ENCODE peak calls at places on chromosomes 4 and X, in ten cellular contexts. One of them, this sample, is unnamed.

GRCh38 chrX:12999422-12999821 is 24.5 kb downstream of the TMSB4X start:
- DNase-seq in K562: no peak
- DNase-seq in endothelial cell: no peak
- DNase-seq in PC-3: no peak
- DNase-seq in CD8-positive, alpha-beta T cell: peak
- DNase-seq in activated CD8-positive, alpha-beta T cell treated with anti-CD3 and anti-CD28 coated beads for 36 hours: peak
- DNase-seq in Caco-2: no peak
- DNase-seq in cardiac muscle cell: no peak
- DNase-seq in upper lobe of right lung: no peak
- DNase-seq in GM13977: no peak
- DNase-seq in this sample: no peak

GRCh38 chrX:151515233-151515632 is 48.2 kb upstream of the PASD1 start:
- DNase-seq in K562: peak
- DNase-seq in endothelial cell: no peak
- DNase-seq in PC-3: no peak
- DNase-seq in CD8-positive, alpha-beta T cell: no peak
- DNase-seq in activated CD8-positive, alpha-beta T cell treated with anti-CD3 and anti-CD28 coated beads for 36 hours: no peak
- DNase-seq in Caco-2: no peak
- DNase-seq in cardiac muscle cell: no peak
- DNase-seq in upper lobe of right lung: no peak
- DNase-seq in GM13977: no peak
- DNase-seq in this sample: no peak

GRCh38 chr4:70531981-70532380 is 13.6 kb downstream of the AMTN start:
- DNase-seq in K562: no peak
- DNase-seq in endothelial cell: no peak
- DNase-seq in PC-3: peak
- DNase-seq in CD8-positive, alpha-beta T cell: no peak
- DNase-seq in activated CD8-positive, alpha-beta T cell treated with anti-CD3 and anti-CD28 coated beads for 36 hours: no peak
- DNase-seq in Caco-2: no peak
- DNase-seq in cardiac muscle cell: no peak
- DNase-seq in upper lobe of right lung: no peak
- DNase-seq in GM13977: no peak
- DNase-seq in this sample: no peak

GRCh38 chrX:41377624-41378023 is 43.7 kb downstream of the DDX3X start:
- DNase-seq in K562: no peak
- DNase-seq in endothelial cell: no peak
- DNase-seq in PC-3: no peak
- DNase-seq in CD8-positive, alpha-beta T cell: no peak
- DNase-seq in activated CD8-positive, alpha-beta T cell treated with anti-CD3 and anti-CD28 coated beads for 36 hours: peak
- DNase-seq in Caco-2: no peak
- DNase-seq in cardiac muscle cell: no peak
- DNase-seq in upper lobe of right lung: no peak
- DNase-seq in GM13977: peak
- DNase-seq in this sample: no peak

GRCh38 chr4:46946914-46947313 is 37.9 kb upstream of the COX7B2 start:
- DNase-seq in K562: no peak
- DNase-seq in endothelial cell: no peak
- DNase-seq in PC-3: no peak
- DNase-seq in CD8-positive, alpha-beta T cell: no peak
- DNase-seq in activated CD8-positive, alpha-beta T cell treated with anti-CD3 and anti-CD28 coated beads for 36 hours: no peak
- DNase-seq in Caco-2: no peak
- DNase-seq in cardiac muscle cell: no peak
- DNase-seq in upper lobe of right lung: no peak
- DNase-seq in GM13977: no peak
- DNase-seq in this sample: no peak

GRCh38 chrX:153525451-153525850 is 8.0 kb downstream of the ATP2B3 start:
- DNase-seq in K562: no peak
- DNase-seq in endothelial cell: no peak
- DNase-seq in PC-3: no peak
- DNase-seq in CD8-positive, alpha-beta T cell: no peak
- DNase-seq in activated CD8-positive, alpha-beta T cell treated with anti-CD3 and anti-CD28 coated beads for 36 hours: no peak
- DNase-seq in Caco-2: no peak
- DNase-seq in cardiac muscle cell: no peak
- DNase-seq in upper lobe of right lung: no peak
- DNase-seq in GM13977: no peak
- DNase-seq in this sample: no peak

GRCh38 chr4:137610960-137611359 is 78.7 kb upstream of the PCDH18 start:
- DNase-seq in K562: no peak
- DNase-seq in endothelial cell: peak
- DNase-seq in PC-3: peak
- DNase-seq in CD8-positive, alpha-beta T cell: no peak
- DNase-seq in activated CD8-positive, alpha-beta T cell treated with anti-CD3 and anti-CD28 coated beads for 36 hours: no peak
- DNase-seq in Caco-2: no peak
- DNase-seq in cardiac muscle cell: peak
- DNase-seq in upper lobe of right lung: no peak
- DNase-seq in GM13977: no peak
- DNase-seq in this sample: no peak

GRCh38 chr4:150302553-150302952 is 224.3 kb downstream of the DCLK2 start:
- DNase-seq in K562: peak
- DNase-seq in endothelial cell: no peak
- DNase-seq in PC-3: peak
- DNase-seq in CD8-positive, alpha-beta T cell: no peak
- DNase-seq in activated CD8-positive, alpha-beta T cell treated with anti-CD3 and anti-CD28 coated beads for 36 hours: peak
- DNase-seq in Caco-2: peak
- DNase-seq in cardiac muscle cell: no peak
- DNase-seq in upper lobe of right lung: no peak
- DNase-seq in GM13977: no peak
- DNase-seq in this sample: peak

DNA sequence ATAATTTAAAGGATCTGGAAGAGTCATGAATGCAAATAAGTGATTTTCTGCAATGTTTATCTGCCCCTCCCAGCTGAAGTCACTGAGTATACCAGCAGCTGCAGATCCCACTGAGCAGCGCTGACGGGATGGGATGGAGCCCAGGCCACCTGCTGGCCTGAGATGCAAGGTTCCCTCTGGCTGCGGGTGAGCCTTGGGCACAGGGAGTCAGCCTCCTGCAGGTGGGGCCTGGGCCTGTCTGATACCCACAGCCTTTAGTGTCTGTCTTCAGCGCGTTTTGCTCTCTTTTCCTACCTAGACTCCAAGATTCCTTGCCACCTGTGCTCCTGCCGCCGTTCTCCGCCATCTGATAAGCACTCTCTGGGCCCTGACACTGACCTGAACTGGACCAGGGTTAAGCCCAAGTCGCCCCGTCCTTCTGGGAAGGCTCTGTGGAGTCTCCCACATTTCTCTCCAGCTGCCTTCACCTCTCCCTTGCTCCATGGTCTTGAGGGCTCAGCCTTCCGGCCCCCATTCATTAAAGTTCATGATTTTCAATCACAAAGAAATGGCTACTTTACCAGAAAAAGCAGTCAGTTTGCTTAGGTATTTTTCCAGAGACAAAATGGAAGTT is 223.1 kb upstream of the FAT1 start:
- DNase-seq in K562: peak
- DNase-seq in endothelial cell: peak
- DNase-seq in PC-3: peak
- DNase-seq in CD8-positive, alpha-beta T cell: no peak
- DNase-seq in activated CD8-positive, alpha-beta T cell treated with anti-CD3 and anti-CD28 coated beads for 36 hours: no peak
- DNase-seq in Caco-2: peak
- DNase-seq in cardiac muscle cell: peak
- DNase-seq in upper lobe of right lung: no peak
- DNase-seq in GM13977: no peak
- DNase-seq in this sample: no peak
- TF ChIP-seq CTCF in K562: peak
- TF ChIP-seq CTCF in endothelial cell: peak
- TF ChIP-seq CTCF in PC-3: peak
- TF ChIP-seq CTCF in CD8-positive, alpha-beta T cell: no peak
- TF ChIP-seq CTCF in activated CD8-positive, alpha-beta T cell treated with anti-CD3 and anti-CD28 coated beads for 36 hours: no peak
- TF ChIP-seq CTCF in Caco-2: peak
- TF ChIP-seq CTCF in cardiac muscle cell: peak
- TF ChIP-seq CTCF in upper lobe of right lung: no peak
- TF ChIP-seq CTCF in GM13977: no peak
- TF ChIP-seq CTCF in this sample: no peak

GRCh38 chr4:116930329-116930728 is 155.0 kb downstream of the TRAM1L1 start:
- DNase-seq in K562: no peak
- DNase-seq in endothelial cell: no peak
- DNase-seq in PC-3: no peak
- DNase-seq in CD8-positive, alpha-beta T cell: no peak
- DNase-seq in activated CD8-positive, alpha-beta T cell treated with anti-CD3 and anti-CD28 coated beads for 36 hours: no peak
- DNase-seq in Caco-2: no peak
- DNase-seq in cardiac muscle cell: no peak
- DNase-seq in upper lobe of right lung: no peak
- DNase-seq in GM13977: no peak
- DNase-seq in this sample: no peak

GRCh38 chr4:116925900-116926457 is 159.4 kb downstream of the TRAM1L1 start:
- DNase-seq in K562: no peak
- DNase-seq in endothelial cell: peak
- DNase-seq in PC-3: no peak
- DNase-seq in CD8-positive, alpha-beta T cell: no peak
- DNase-seq in activated CD8-positive, alpha-beta T cell treated with anti-CD3 and anti-CD28 coated beads for 36 hours: no peak
- DNase-seq in Caco-2: no peak
- DNase-seq in cardiac muscle cell: peak
- DNase-seq in upper lobe of right lung: peak
- DNase-seq in GM13977: no peak
- DNase-seq in this sample: peak

GRCh38 chr4:116923389-116923788 is 162.0 kb downstream of the TRAM1L1 start:
- DNase-seq in K562: no peak
- DNase-seq in endothelial cell: no peak
- DNase-seq in PC-3: no peak
- DNase-seq in CD8-positive, alpha-beta T cell: no peak
- DNase-seq in activated CD8-positive, alpha-beta T cell treated with anti-CD3 and anti-CD28 coated beads for 36 hours: no peak
- DNase-seq in Caco-2: no peak
- DNase-seq in cardiac muscle cell: no peak
- DNase-seq in upper lobe of right lung: no peak
- DNase-seq in GM13977: no peak
- DNase-seq in this sample: no peak

DNA sequence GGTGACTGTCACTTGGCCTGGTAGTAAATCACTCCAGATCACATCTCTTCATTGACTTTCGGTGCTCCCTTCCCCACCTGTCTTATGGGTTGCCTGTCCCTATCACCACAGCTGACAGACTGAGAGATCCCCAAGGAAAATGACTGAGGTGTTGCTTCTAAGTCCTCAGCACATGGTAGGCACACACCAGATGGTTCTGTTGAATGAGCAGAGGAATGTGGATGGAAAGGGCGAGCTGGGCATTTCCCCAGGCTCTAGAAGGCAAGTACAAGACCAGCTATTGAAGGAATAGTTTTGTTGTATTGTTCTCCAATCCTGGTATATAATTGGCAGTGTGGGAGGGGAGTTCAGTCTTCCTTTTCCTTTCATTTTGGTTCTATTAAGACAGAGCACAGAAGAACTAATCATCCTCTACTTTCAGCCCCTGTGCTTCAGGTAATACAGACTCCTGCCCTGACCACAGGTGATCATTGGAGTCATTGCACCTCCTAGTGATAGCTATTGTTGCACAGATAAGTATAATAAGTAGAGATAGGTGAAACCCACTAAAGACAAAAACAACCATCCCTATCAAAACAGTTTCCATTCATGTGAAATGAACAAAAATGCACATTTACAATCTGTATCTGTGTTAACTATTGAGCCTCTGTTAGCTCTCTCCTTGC is 158.6 kb downstream of the TRAM1L1 start:
- DNase-seq in K562: no peak
- DNase-seq in endothelial cell: no peak
- DNase-seq in PC-3: no peak
- DNase-seq in CD8-positive, alpha-beta T cell: no peak
- DNase-seq in activated CD8-positive, alpha-beta T cell treated with anti-CD3 and anti-CD28 coated beads for 36 hours: no peak
- DNase-seq in Caco-2: no peak
- DNase-seq in cardiac muscle cell: no peak
- DNase-seq in upper lobe of right lung: no peak
- DNase-seq in GM13977: no peak
- DNase-seq in this sample: peak
- TF ChIP-seq CTCF in K562: no peak
- TF ChIP-seq CTCF in endothelial cell: no peak
- TF ChIP-seq CTCF in PC-3: no peak
- TF ChIP-seq CTCF in CD8-positive, alpha-beta T cell: no peak
- TF ChIP-seq CTCF in activated CD8-positive, alpha-beta T cell treated with anti-CD3 and anti-CD28 coated beads for 36 hours: no peak
- TF ChIP-seq CTCF in Caco-2: no peak
- TF ChIP-seq CTCF in cardiac muscle cell: no peak
- TF ChIP-seq CTCF in upper lobe of right lung: no peak
- TF ChIP-seq CTCF in GM13977: no peak
- TF ChIP-seq CTCF in this sample: no peak

GRCh38 chr4:109826719-109827118 is 1.1 kb upstream of the RRH start:
- DNase-seq in K562: peak
- DNase-seq in endothelial cell: no peak
- DNase-seq in PC-3: peak
- DNase-seq in CD8-positive, alpha-beta T cell: no peak
- DNase-seq in activated CD8-positive, alpha-beta T cell treated with anti-CD3 and anti-CD28 coated beads for 36 hours: no peak
- DNase-seq in Caco-2: no peak
- DNase-seq in cardiac muscle cell: peak
- DNase-seq in upper lobe of right lung: no peak
- DNase-seq in GM13977: peak
- DNase-seq in this sample: peak
- TF ChIP-seq CTCF in K562: peak
- TF ChIP-seq CTCF in endothelial cell: peak
- TF ChIP-seq CTCF in PC-3: peak
- TF ChIP-seq CTCF in CD8-positive, alpha-beta T cell: peak
- TF ChIP-seq CTCF in activated CD8-positive, alpha-beta T cell treated with anti-CD3 and anti-CD28 coated beads for 36 hours: peak
- TF ChIP-seq CTCF in Caco-2: peak
- TF ChIP-seq CTCF in cardiac muscle cell: peak
- TF ChIP-seq CTCF in upper lobe of right lung: peak
- TF ChIP-seq CTCF in GM13977: peak
- TF ChIP-seq CTCF in this sample: peak

GRCh38 chr4:77047037-77047436 is 28.8 kb downstream of the CCNI start:
- DNase-seq in K562: peak
- DNase-seq in endothelial cell: no peak
- DNase-seq in PC-3: peak
- DNase-seq in CD8-positive, alpha-beta T cell: no peak
- DNase-seq in activated CD8-positive, alpha-beta T cell treated with anti-CD3 and anti-CD28 coated beads for 36 hours: no peak
- DNase-seq in Caco-2: no peak
- DNase-seq in cardiac muscle cell: no peak
- DNase-seq in upper lobe of right lung: no peak
- DNase-seq in GM13977: no peak
- DNase-seq in this sample: no peak

GRCh38 chr4:77040856-77041576 is 34.8 kb downstream of the CCNI start:
- DNase-seq in K562: no peak
- DNase-seq in endothelial cell: no peak
- DNase-seq in PC-3: no peak
- DNase-seq in CD8-positive, alpha-beta T cell: no peak
- DNase-seq in activated CD8-positive, alpha-beta T cell treated with anti-CD3 and anti-CD28 coated beads for 36 hours: no peak
- DNase-seq in Caco-2: no peak
- DNase-seq in cardiac muscle cell: no peak
- DNase-seq in upper lobe of right lung: no peak
- DNase-seq in GM13977: no peak
- DNase-seq in this sample: no peak

GRCh38 chr4:77043507-77044131 is 32.2 kb downstream of the CCNI start:
- DNase-seq in K562: no peak
- DNase-seq in endothelial cell: no peak
- DNase-seq in PC-3: no peak
- DNase-seq in CD8-positive, alpha-beta T cell: no peak
- DNase-seq in activated CD8-positive, alpha-beta T cell treated with anti-CD3 and anti-CD28 coated beads for 36 hours: no peak
- DNase-seq in Caco-2: no peak
- DNase-seq in cardiac muscle cell: no peak
- DNase-seq in upper lobe of right lung: no peak
- DNase-seq in GM13977: no peak
- DNase-seq in this sample: peak

GRCh38 chr4:77044458-77045124 is 31.2 kb downstream of the CCNI start:
- DNase-seq in K562: peak
- DNase-seq in endothelial cell: no peak
- DNase-seq in PC-3: peak
- DNase-seq in CD8-positive, alpha-beta T cell: no peak
- DNase-seq in activated CD8-positive, alpha-beta T cell treated with anti-CD3 and anti-CD28 coated beads for 36 hours: no peak
- DNase-seq in Caco-2: no peak
- DNase-seq in cardiac muscle cell: peak
- DNase-seq in upper lobe of right lung: no peak
- DNase-seq in GM13977: peak
- DNase-seq in this sample: peak

DNA sequence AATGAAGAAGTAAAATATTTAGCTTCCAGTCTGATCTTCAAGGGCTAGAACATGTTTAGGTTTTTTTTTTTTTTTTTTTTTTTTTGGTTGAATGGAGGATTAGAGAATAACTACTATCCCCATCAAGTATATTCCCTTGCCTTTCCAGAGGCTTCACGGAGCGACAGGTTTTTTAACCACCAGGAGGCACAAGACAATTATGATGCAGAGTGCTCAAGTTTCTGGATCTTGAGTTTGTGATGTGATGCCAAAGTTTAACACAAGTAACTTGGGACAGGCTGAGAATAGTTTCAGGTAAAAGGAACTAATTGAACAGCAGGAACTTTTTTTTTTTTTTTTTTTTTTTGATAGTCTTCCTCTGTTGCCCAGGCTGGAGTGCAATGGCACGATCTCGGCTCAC is 30.3 kb downstream of the CCNI start:
- DNase-seq in K562: no peak
- DNase-seq in endothelial cell: no peak
- DNase-seq in PC-3: peak
- DNase-seq in CD8-positive, alpha-beta T cell: no peak
- DNase-seq in activated CD8-positive, alpha-beta T cell treated with anti-CD3 and anti-CD28 coated beads for 36 hours: no peak
- DNase-seq in Caco-2: no peak
- DNase-seq in cardiac muscle cell: peak
- DNase-seq in upper lobe of right lung: no peak
- DNase-seq in GM13977: no peak
- DNase-seq in this sample: no peak
- TF ChIP-seq CTCF in K562: peak
- TF ChIP-seq CTCF in endothelial cell: no peak
- TF ChIP-seq CTCF in PC-3: peak
- TF ChIP-seq CTCF in CD8-positive, alpha-beta T cell: no peak
- TF ChIP-seq CTCF in activated CD8-positive, alpha-beta T cell treated with anti-CD3 and anti-CD28 coated beads for 36 hours: no peak
- TF ChIP-seq CTCF in Caco-2: no peak
- TF ChIP-seq CTCF in cardiac muscle cell: peak
- TF ChIP-seq CTCF in upper lobe of right lung: peak
- TF ChIP-seq CTCF in GM13977: peak
- TF ChIP-seq CTCF in this sample: no peak

This sample was measured in foreskin fibroblast.